ENCODE peak calls at places on chromosomes 2 and 18, in seven cellular contexts. One of them, this sample, is unnamed.

GRCh38 chr18:79857082-79857661 is 59.4 kb downstream of the KCNG2 start:
- DNase-seq in activated naive CD4-positive, alpha-beta T cell: no peak
- DNase-seq in ACHN: no peak
- DNase-seq in frontal cortex: peak
- DNase-seq in A549: peak
- DNase-seq in Peyer's patch: peak
- DNase-seq in iPS-NIHi11: peak
- DNase-seq in this sample: peak

GRCh38 chr2:73250872-73251846 is 17.1 kb downstream of the CCT7 start:
- DNase-seq in activated naive CD4-positive, alpha-beta T cell: no peak
- DNase-seq in ACHN: no peak
- DNase-seq in frontal cortex: no peak
- DNase-seq in A549: no peak
- DNase-seq in Peyer's patch: no peak
- DNase-seq in iPS-NIHi11: no peak
- DNase-seq in this sample: no peak

GRCh38 chr2:60033325-60033724 is 520.1 kb downstream of the BCL11A start:
- DNase-seq in activated naive CD4-positive, alpha-beta T cell: no peak
- DNase-seq in ACHN: no peak
- DNase-seq in frontal cortex: no peak
- DNase-seq in A549: no peak
- DNase-seq in Peyer's patch: no peak
- DNase-seq in iPS-NIHi11: no peak
- DNase-seq in this sample: no peak

GRCh38 chr18:30149585-30149984 is 893.0 kb downstream of the DSC3 start:
- DNase-seq in activated naive CD4-positive, alpha-beta T cell: no peak
- DNase-seq in ACHN: no peak
- DNase-seq in frontal cortex: no peak
- DNase-seq in A549: no peak
- DNase-seq in Peyer's patch: no peak
- DNase-seq in iPS-NIHi11: no peak
- DNase-seq in this sample: no peak

GRCh38 chr2:159211447-159212396 is 74.8 kb downstream of the WDSUB1 start:
- DNase-seq in activated naive CD4-positive, alpha-beta T cell: no peak
- DNase-seq in ACHN: no peak
- DNase-seq in frontal cortex: no peak
- DNase-seq in A549: no peak
- DNase-seq in Peyer's patch: no peak
- DNase-seq in iPS-NIHi11: peak
- DNase-seq in this sample: no peak

GRCh38 chr2:230471074-230471473 is 55.1 kb downstream of the SP100 start:
- DNase-seq in activated naive CD4-positive, alpha-beta T cell: no peak
- DNase-seq in ACHN: no peak
- DNase-seq in frontal cortex: no peak
- DNase-seq in A549: no peak
- DNase-seq in Peyer's patch: no peak
- DNase-seq in iPS-NIHi11: no peak
- DNase-seq in this sample: no peak

GRCh38 chr2:131125195-131125757 is 20.1 kb downstream of the PLEKHB2 start:
- DNase-seq in activated naive CD4-positive, alpha-beta T cell: no peak
- DNase-seq in ACHN: no peak
- DNase-seq in frontal cortex: no peak
- DNase-seq in A549: no peak
- DNase-seq in Peyer's patch: no peak
- DNase-seq in iPS-NIHi11: no peak
- DNase-seq in this sample: no peak

GRCh38 chr2:145927398-145927951 is 1407.6 kb upstream of the ZEB2 start:
- DNase-seq in activated naive CD4-positive, alpha-beta T cell: no peak
- DNase-seq in ACHN: no peak
- DNase-seq in frontal cortex: no peak
- DNase-seq in A549: no peak
- DNase-seq in Peyer's patch: no peak
- DNase-seq in iPS-NIHi11: no peak
- DNase-seq in this sample: no peak

GRCh38 chr2:950627-950992 is at the start of gene SNTG2:
- DNase-seq in activated naive CD4-positive, alpha-beta T cell: no peak
- DNase-seq in ACHN: peak
- DNase-seq in frontal cortex: peak
- DNase-seq in A549: no peak
- DNase-seq in Peyer's patch: no peak
- DNase-seq in iPS-NIHi11: peak
- DNase-seq in this sample: no peak

GRCh38 chr2:98806266-98806697 is 75.3 kb upstream of the MGAT4A start:
- DNase-seq in activated naive CD4-positive, alpha-beta T cell: no peak
- DNase-seq in ACHN: peak
- DNase-seq in frontal cortex: no peak
- DNase-seq in A549: no peak
- DNase-seq in Peyer's patch: no peak
- DNase-seq in iPS-NIHi11: peak
- DNase-seq in this sample: peak

GRCh38 chr2:104286806-104287205 is 567.1 kb upstream of the POU3F3 start:
- DNase-seq in activated naive CD4-positive, alpha-beta T cell: no peak
- DNase-seq in ACHN: no peak
- DNase-seq in frontal cortex: no peak
- DNase-seq in A549: no peak
- DNase-seq in Peyer's patch: no peak
- DNase-seq in iPS-NIHi11: peak
- DNase-seq in this sample: no peak

This sample was measured in left lobe of liver.